ENCODE peak calls at places on chromosomes 6 and 20, in eight cellular contexts. One of them, this sample, is unnamed.

GRCh38 chr6:125107896-125108295 is 45.7 kb upstream of the TPD52L1 start:
- DNase-seq in neural progenitor cell: no peak
- DNase-seq in activated CD8-positive, alpha-beta T cell treated with anti-CD3 and anti-CD28 coated beads for 36 hours: no peak
- DNase-seq in HFFc6: peak
- DNase-seq in left lung: no peak
- DNase-seq in choroid plexus epithelial cell: no peak
- DNase-seq in PC-3: no peak
- DNase-seq in dorsolateral prefrontal cortex: no peak
- DNase-seq in this sample: no peak

GRCh38 chr6:25035451-25036435 is 100.0 kb upstream of the RIPOR2 start:
- DNase-seq in PC-3: no peak
- DNase-seq in activated CD8-positive, alpha-beta T cell treated with anti-CD3 and anti-CD28 coated beads for 36 hours: peak
- DNase-seq in neural progenitor cell: no peak
- DNase-seq in left lung: no peak
- DNase-seq in choroid plexus epithelial cell: no peak
- DNase-seq in HFFc6: peak
- DNase-seq in dorsolateral prefrontal cortex: no peak
- DNase-seq in this sample: no peak

GRCh38 chr6:10542135-10542689 is 21.1 kb downstream of the GCNT2 start:
- DNase-seq in left lung: no peak
- DNase-seq in choroid plexus epithelial cell: no peak
- DNase-seq in neural progenitor cell: no peak
- DNase-seq in HFFc6: no peak
- DNase-seq in dorsolateral prefrontal cortex: no peak
- DNase-seq in activated CD8-positive, alpha-beta T cell treated with anti-CD3 and anti-CD28 coated beads for 36 hours: no peak
- DNase-seq in PC-3: no peak
- DNase-seq in this sample: no peak

GRCh38 chr20:17533396-17533795 is 2.2 kb upstream of the BFSP1 start:
- DNase-seq in dorsolateral prefrontal cortex: no peak
- DNase-seq in PC-3: peak
- DNase-seq in HFFc6: peak
- DNase-seq in activated CD8-positive, alpha-beta T cell treated with anti-CD3 and anti-CD28 coated beads for 36 hours: peak
- DNase-seq in neural progenitor cell: peak
- DNase-seq in choroid plexus epithelial cell: peak
- DNase-seq in left lung: no peak
- DNase-seq in this sample: peak

GRCh38 chr6:157813757-157814455 is 9.1 kb upstream of the SNX9 start:
- DNase-seq in choroid plexus epithelial cell: peak
- DNase-seq in left lung: no peak
- DNase-seq in neural progenitor cell: no peak
- DNase-seq in dorsolateral prefrontal cortex: no peak
- DNase-seq in activated CD8-positive, alpha-beta T cell treated with anti-CD3 and anti-CD28 coated beads for 36 hours: no peak
- DNase-seq in PC-3: peak
- DNase-seq in HFFc6: peak
- DNase-seq in this sample: peak

GRCh38 chr6:170050591-170051041 is 240.3 kb downstream of the DLL1 start:
- DNase-seq in choroid plexus epithelial cell: no peak
- DNase-seq in HFFc6: no peak
- DNase-seq in dorsolateral prefrontal cortex: no peak
- DNase-seq in PC-3: no peak
- DNase-seq in neural progenitor cell: no peak
- DNase-seq in left lung: no peak
- DNase-seq in activated CD8-positive, alpha-beta T cell treated with anti-CD3 and anti-CD28 coated beads for 36 hours: no peak
- DNase-seq in this sample: no peak

GRCh38 chr6:168194732-168195565 is 115.9 kb upstream of the FRMD1 start:
- DNase-seq in left lung: peak
- DNase-seq in HFFc6: no peak
- DNase-seq in neural progenitor cell: no peak
- DNase-seq in activated CD8-positive, alpha-beta T cell treated with anti-CD3 and anti-CD28 coated beads for 36 hours: no peak
- DNase-seq in choroid plexus epithelial cell: no peak
- DNase-seq in PC-3: no peak
- DNase-seq in dorsolateral prefrontal cortex: no peak
- DNase-seq in this sample: no peak

GRCh38 chr20:7090753-7091310 is 323.3 kb downstream of the BMP2 start:
- DNase-seq in PC-3: peak
- DNase-seq in neural progenitor cell: no peak
- DNase-seq in left lung: no peak
- DNase-seq in dorsolateral prefrontal cortex: no peak
- DNase-seq in activated CD8-positive, alpha-beta T cell treated with anti-CD3 and anti-CD28 coated beads for 36 hours: no peak
- DNase-seq in choroid plexus epithelial cell: no peak
- DNase-seq in HFFc6: no peak
- DNase-seq in this sample: no peak

GRCh38 chr6:81759782-81760181 is 7.3 kb upstream of the TENT5A start:
- DNase-seq in HFFc6: no peak
- DNase-seq in activated CD8-positive, alpha-beta T cell treated with anti-CD3 and anti-CD28 coated beads for 36 hours: no peak
- DNase-seq in PC-3: no peak
- DNase-seq in dorsolateral prefrontal cortex: no peak
- DNase-seq in left lung: no peak
- DNase-seq in neural progenitor cell: no peak
- DNase-seq in choroid plexus epithelial cell: peak
- DNase-seq in this sample: peak

GRCh38 chr6:161414180-161414579 is 140.3 kb upstream of the AGPAT4 start:
- DNase-seq in neural progenitor cell: no peak
- DNase-seq in PC-3: no peak
- DNase-seq in choroid plexus epithelial cell: no peak
- DNase-seq in left lung: no peak
- DNase-seq in activated CD8-positive, alpha-beta T cell treated with anti-CD3 and anti-CD28 coated beads for 36 hours: no peak
- DNase-seq in dorsolateral prefrontal cortex: no peak
- DNase-seq in HFFc6: no peak
- DNase-seq in this sample: no peak

GRCh38 chr6:16635810-16636602 is 125.3 kb downstream of the ATXN1 start:
- DNase-seq in neural progenitor cell: no peak
- DNase-seq in dorsolateral prefrontal cortex: no peak
- DNase-seq in activated CD8-positive, alpha-beta T cell treated with anti-CD3 and anti-CD28 coated beads for 36 hours: peak
- DNase-seq in PC-3: peak
- DNase-seq in HFFc6: peak
- DNase-seq in choroid plexus epithelial cell: peak
- DNase-seq in left lung: no peak
- DNase-seq in this sample: peak

GRCh38 chr20:2633381-2633780 is 19.1 kb upstream of the NOP56 start:
- DNase-seq in neural progenitor cell: no peak
- DNase-seq in left lung: no peak
- DNase-seq in activated CD8-positive, alpha-beta T cell treated with anti-CD3 and anti-CD28 coated beads for 36 hours: no peak
- DNase-seq in choroid plexus epithelial cell: no peak
- DNase-seq in PC-3: no peak
- DNase-seq in HFFc6: no peak
- DNase-seq in dorsolateral prefrontal cortex: no peak
- DNase-seq in this sample: no peak

GRCh38 chr6:83853178-83853967 is at the start of gene RIPPLY2:
- DNase-seq in PC-3: no peak
- DNase-seq in activated CD8-positive, alpha-beta T cell treated with anti-CD3 and anti-CD28 coated beads for 36 hours: peak
- DNase-seq in HFFc6: no peak
- DNase-seq in left lung: peak
- DNase-seq in dorsolateral prefrontal cortex: peak
- DNase-seq in choroid plexus epithelial cell: peak
- DNase-seq in neural progenitor cell: peak
- DNase-seq in this sample: no peak

GRCh38 chr6:21634582-21634981 is 41.0 kb downstream of the SOX4 start:
- DNase-seq in HFFc6: peak
- DNase-seq in dorsolateral prefrontal cortex: no peak
- DNase-seq in neural progenitor cell: no peak
- DNase-seq in PC-3: peak
- DNase-seq in choroid plexus epithelial cell: peak
- DNase-seq in activated CD8-positive, alpha-beta T cell treated with anti-CD3 and anti-CD28 coated beads for 36 hours: no peak
- DNase-seq in left lung: no peak
- DNase-seq in this sample: peak

GRCh38 chr6:148570456-148570855 is 176.4 kb upstream of the UST start:
- DNase-seq in activated CD8-positive, alpha-beta T cell treated with anti-CD3 and anti-CD28 coated beads for 36 hours: no peak
- DNase-seq in PC-3: peak
- DNase-seq in neural progenitor cell: no peak
- DNase-seq in choroid plexus epithelial cell: no peak
- DNase-seq in HFFc6: no peak
- DNase-seq in left lung: no peak
- DNase-seq in dorsolateral prefrontal cortex: no peak
- DNase-seq in this sample: no peak

GRCh38 chr6:169188051-169188863 is 65.4 kb downstream of the THBS2 start:
- DNase-seq in activated CD8-positive, alpha-beta T cell treated with anti-CD3 and anti-CD28 coated beads for 36 hours: peak
- DNase-seq in left lung: peak
- DNase-seq in neural progenitor cell: no peak
- DNase-seq in choroid plexus epithelial cell: peak
- DNase-seq in PC-3: peak
- DNase-seq in HFFc6: peak
- DNase-seq in dorsolateral prefrontal cortex: no peak
- DNase-seq in this sample: peak

GRCh38 chr20:49846206-49846807 is 33.7 kb downstream of the SLC9A8 start:
- DNase-seq in choroid plexus epithelial cell: peak
- DNase-seq in dorsolateral prefrontal cortex: no peak
- DNase-seq in neural progenitor cell: peak
- DNase-seq in PC-3: peak
- DNase-seq in left lung: no peak
- DNase-seq in activated CD8-positive, alpha-beta T cell treated with anti-CD3 and anti-CD28 coated beads for 36 hours: peak
- DNase-seq in HFFc6: peak
- DNase-seq in this sample: peak

GRCh38 chr6:119533603-119534279 is 184.2 kb upstream of the MAN1A1 start:
- DNase-seq in neural progenitor cell: no peak
- DNase-seq in HFFc6: peak
- DNase-seq in choroid plexus epithelial cell: peak
- DNase-seq in dorsolateral prefrontal cortex: no peak
- DNase-seq in left lung: no peak
- DNase-seq in activated CD8-positive, alpha-beta T cell treated with anti-CD3 and anti-CD28 coated beads for 36 hours: peak
- DNase-seq in PC-3: peak
- DNase-seq in this sample: no peak

GRCh38 chr6:3825851-3826581 is 23.2 kb upstream of the FAM50B start:
- DNase-seq in neural progenitor cell: no peak
- DNase-seq in choroid plexus epithelial cell: peak
- DNase-seq in dorsolateral prefrontal cortex: no peak
- DNase-seq in activated CD8-positive, alpha-beta T cell treated with anti-CD3 and anti-CD28 coated beads for 36 hours: no peak
- DNase-seq in left lung: peak
- DNase-seq in HFFc6: peak
- DNase-seq in PC-3: peak
- DNase-seq in this sample: peak

GRCh38 chr6:147752686-147753418 is 244.4 kb downstream of the SAMD5 start:
- DNase-seq in neural progenitor cell: no peak
- DNase-seq in dorsolateral prefrontal cortex: no peak
- DNase-seq in left lung: no peak
- DNase-seq in activated CD8-positive, alpha-beta T cell treated with anti-CD3 and anti-CD28 coated beads for 36 hours: no peak
- DNase-seq in PC-3: no peak
- DNase-seq in HFFc6: no peak
- DNase-seq in choroid plexus epithelial cell: peak
- DNase-seq in this sample: no peak

GRCh38 chr20:2771631-2772080 is 28.8 kb downstream of the CPXM1 start:
- DNase-seq in PC-3: peak
- DNase-seq in left lung: peak
- DNase-seq in choroid plexus epithelial cell: no peak
- DNase-seq in dorsolateral prefrontal cortex: no peak
- DNase-seq in neural progenitor cell: no peak
- DNase-seq in HFFc6: no peak
- DNase-seq in activated CD8-positive, alpha-beta T cell treated with anti-CD3 and anti-CD28 coated beads for 36 hours: no peak
- DNase-seq in this sample: no peak

GRCh38 chr6:32208996-32209395 is 14.9 kb downstream of the NOTCH4 start:
- DNase-seq in PC-3: no peak
- DNase-seq in neural progenitor cell: no peak
- DNase-seq in dorsolateral prefrontal cortex: no peak
- DNase-seq in HFFc6: no peak
- DNase-seq in left lung: no peak
- DNase-seq in choroid plexus epithelial cell: no peak
- DNase-seq in activated CD8-positive, alpha-beta T cell treated with anti-CD3 and anti-CD28 coated beads for 36 hours: no peak
- DNase-seq in this sample: no peak
- TF ChIP-seq CTCF in PC-3: no peak
- TF ChIP-seq CTCF in neural progenitor cell: no peak
- TF ChIP-seq CTCF in dorsolateral prefrontal cortex: no peak
- TF ChIP-seq CTCF in HFFc6: no peak
- TF ChIP-seq CTCF in left lung: no peak
- TF ChIP-seq CTCF in choroid plexus epithelial cell: no peak
- TF ChIP-seq CTCF in activated CD8-positive, alpha-beta T cell treated with anti-CD3 and anti-CD28 coated beads for 36 hours: no peak
- TF ChIP-seq CTCF in this sample: no peak

GRCh38 chr6:5423251-5423650 is 161.9 kb downstream of the FARS2 start:
- DNase-seq in PC-3: no peak
- DNase-seq in choroid plexus epithelial cell: no peak
- DNase-seq in dorsolateral prefrontal cortex: no peak
- DNase-seq in HFFc6: no peak
- DNase-seq in neural progenitor cell: no peak
- DNase-seq in left lung: no peak
- DNase-seq in activated CD8-positive, alpha-beta T cell treated with anti-CD3 and anti-CD28 coated beads for 36 hours: no peak
- DNase-seq in this sample: no peak

GRCh38 chr6:5425267-5425666 is 164.0 kb downstream of the FARS2 start:
- DNase-seq in dorsolateral prefrontal cortex: no peak
- DNase-seq in left lung: no peak
- DNase-seq in PC-3: no peak
- DNase-seq in neural progenitor cell: no peak
- DNase-seq in HFFc6: no peak
- DNase-seq in choroid plexus epithelial cell: no peak
- DNase-seq in activated CD8-positive, alpha-beta T cell treated with anti-CD3 and anti-CD28 coated beads for 36 hours: no peak
- DNase-seq in this sample: no peak

GRCh38 chr6:5425797-5426196 is 164.5 kb downstream of the FARS2 start:
- DNase-seq in HFFc6: no peak
- DNase-seq in dorsolateral prefrontal cortex: no peak
- DNase-seq in neural progenitor cell: no peak
- DNase-seq in left lung: no peak
- DNase-seq in choroid plexus epithelial cell: no peak
- DNase-seq in PC-3: no peak
- DNase-seq in activated CD8-positive, alpha-beta T cell treated with anti-CD3 and anti-CD28 coated beads for 36 hours: no peak
- DNase-seq in this sample: no peak

DNA sequence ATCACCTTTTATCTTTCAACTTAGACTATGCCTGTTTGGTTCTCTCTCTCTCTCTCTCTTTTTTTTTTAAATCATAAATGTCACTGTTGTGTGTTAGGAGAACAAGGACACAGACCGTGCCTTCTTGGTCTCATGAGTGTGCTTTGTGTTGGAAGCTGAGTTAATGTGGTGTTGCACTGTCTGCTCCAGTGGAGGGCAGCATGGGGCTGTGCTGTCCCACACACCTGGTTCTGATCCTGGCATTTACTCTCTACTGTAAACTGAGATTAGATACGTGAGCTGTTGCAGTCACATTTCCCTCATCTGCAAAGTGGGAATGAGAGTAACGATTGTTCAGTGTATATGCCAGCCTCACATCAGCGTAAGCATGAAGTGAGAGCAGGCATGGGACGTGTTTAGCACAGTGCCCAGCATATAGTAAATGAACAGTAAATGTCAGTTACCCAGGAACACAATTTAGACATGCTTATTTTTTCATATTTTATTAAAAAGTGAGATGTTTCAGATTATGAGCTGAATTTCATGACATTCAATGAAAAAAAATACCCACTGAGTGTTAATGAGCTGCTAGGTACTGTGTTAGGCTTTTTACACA is 161.1 kb downstream of the FARS2 start:
- DNase-seq in neural progenitor cell: peak
- DNase-seq in dorsolateral prefrontal cortex: peak
- DNase-seq in activated CD8-positive, alpha-beta T cell treated with anti-CD3 and anti-CD28 coated beads for 36 hours: peak
- DNase-seq in choroid plexus epithelial cell: peak
- DNase-seq in HFFc6: peak
- DNase-seq in left lung: no peak
- DNase-seq in PC-3: peak
- DNase-seq in this sample: peak
- TF ChIP-seq CTCF in neural progenitor cell: peak
- TF ChIP-seq CTCF in dorsolateral prefrontal cortex: peak
- TF ChIP-seq CTCF in activated CD8-positive, alpha-beta T cell treated with anti-CD3 and anti-CD28 coated beads for 36 hours: peak
- TF ChIP-seq CTCF in choroid plexus epithelial cell: peak
- TF ChIP-seq CTCF in HFFc6: peak
- TF ChIP-seq CTCF in left lung: peak
- TF ChIP-seq CTCF in PC-3: peak
- TF ChIP-seq CTCF in this sample: peak

GRCh38 chr6:108453601-108454157 is 107.0 kb upstream of the FOXO3 start:
- DNase-seq in activated CD8-positive, alpha-beta T cell treated with anti-CD3 and anti-CD28 coated beads for 36 hours: no peak
- DNase-seq in left lung: no peak
- DNase-seq in dorsolateral prefrontal cortex: no peak
- DNase-seq in choroid plexus epithelial cell: peak
- DNase-seq in PC-3: no peak
- DNase-seq in neural progenitor cell: no peak
- DNase-seq in HFFc6: no peak
- DNase-seq in this sample: peak
- TF ChIP-seq CTCF in activated CD8-positive, alpha-beta T cell treated with anti-CD3 and anti-CD28 coated beads for 36 hours: no peak
- TF ChIP-seq CTCF in left lung: no peak
- TF ChIP-seq CTCF in dorsolateral prefrontal cortex: no peak
- TF ChIP-seq CTCF in choroid plexus epithelial cell: peak
- TF ChIP-seq CTCF in PC-3: no peak
- TF ChIP-seq CTCF in neural progenitor cell: no peak
- TF ChIP-seq CTCF in HFFc6: no peak
- TF ChIP-seq CTCF in this sample: peak

GRCh38 chr20:37282558-37282957 is 6.9 kb upstream of the MANBAL start:
- DNase-seq in activated CD8-positive, alpha-beta T cell treated with anti-CD3 and anti-CD28 coated beads for 36 hours: no peak
- DNase-seq in choroid plexus epithelial cell: peak
- DNase-seq in left lung: no peak
- DNase-seq in neural progenitor cell: peak
- DNase-seq in dorsolateral prefrontal cortex: no peak
- DNase-seq in PC-3: peak
- DNase-seq in HFFc6: peak
- DNase-seq in this sample: peak
- TF ChIP-seq CTCF in activated CD8-positive, alpha-beta T cell treated with anti-CD3 and anti-CD28 coated beads for 36 hours: no peak
- TF ChIP-seq CTCF in choroid plexus epithelial cell: peak
- TF ChIP-seq CTCF in left lung: peak
- TF ChIP-seq CTCF in neural progenitor cell: peak
- TF ChIP-seq CTCF in dorsolateral prefrontal cortex: no peak
- TF ChIP-seq CTCF in PC-3: peak
- TF ChIP-seq CTCF in HFFc6: peak
- TF ChIP-seq CTCF in this sample: peak

This sample was measured in brain microvascular endothelial cell.